ENCODE peak calls at places on chromosomes 7 and 10, in ten cellular contexts. Z is uterus, A is WTC11, U is nephron progenitor cell, D is endothelial cell, O is foreskin fibroblast, J is Peyer's patch, T is RWPE1, K is progenitor cell of endocrine pancreas, V is Panc1. W is an unnamed sample.

GRCh38 chr7:140093375-140093774 is 30.6 kb upstream of the PARP12 start:
- DNase-seq in T (no peak), J (no peak), K (no peak), D (no peak), A (no peak), V (no peak), U (no peak), Z (no peak), O (no peak), W (no peak)

GRCh38 chr10:62248465-62248864 is 20.2 kb downstream of the RTKN2 start:
- DNase-seq in V (no peak), A (no peak), T (no peak), U (no peak), K (no peak), D (no peak), J (no peak), O (no peak), Z (no peak), W (no peak)

GRCh38 chr7:107486041-107486440 is 16.2 kb downstream of the GPR22 start:
- DNase-seq in T (no peak), J (no peak), V (no peak), U (no peak), A (no peak), O (no peak), K (no peak), D (no peak), Z (no peak), W (no peak)

GRCh38 chr10:25097669-25098411 is 77.0 kb upstream of the GPR158 start:
- DNase-seq in K (no peak), U (no peak), V (no peak), A (no peak), O (no peak), D (no peak), Z (no peak), T (no peak), J (no peak), W (no peak)

GRCh38 chr7:139043823-139044812 is 8.3 kb upstream of the ZC3HAV1L start:
- DNase-seq in V (no peak), D (no peak), O (no peak), J (peak), K (no peak), Z (no peak), T (no peak), A (no peak), U (no peak), W (peak)

GRCh38 chr7:105642264-105642663 is 61.0 kb upstream of the EFCAB10 start:
- DNase-seq in A (no peak), V (no peak), K (no peak), O (no peak), D (no peak), T (no peak), U (no peak), J (no peak), Z (no peak), W (no peak)

GRCh38 chr10:10824611-10825148 is 193.0 kb upstream of the CELF2 start:
- DNase-seq in K (no peak), U (no peak), D (no peak), Z (peak), T (no peak), J (no peak), V (no peak), A (no peak), O (peak), W (no peak)

GRCh38 chr7:65722361-65722792 is 150.5 kb upstream of the VKORC1L1 start:
- DNase-seq in T (peak), Z (peak), V (peak), J (peak), O (peak), D (peak), A (peak), K (peak), U (peak), W (peak)

GRCh38 chr10:24802378-24802777 is 78.7 kb upstream of the ARHGAP21 start:
- DNase-seq in T (no peak), D (no peak), K (no peak), V (no peak), O (no peak), J (no peak), Z (no peak), A (no peak), U (no peak), W (no peak)

GRCh38 chr7:134530460-134530859 is 3.1 kb downstream of the AKR1B10 start:
- DNase-seq in T (no peak), V (no peak), D (no peak), A (no peak), U (no peak), Z (no peak), K (no peak), O (no peak), J (no peak), W (no peak)

GRCh38 chr10:107409517-107409916 is 245.0 kb upstream of the SORCS1 start:
- DNase-seq in V (no peak), T (peak), O (peak), A (peak), U (no peak), K (no peak), J (no peak), Z (no peak), D (peak), W (no peak)

GRCh38 chr7:27745064-27745583 is 5.2 kb downstream of the TAX1BP1 start:
- DNase-seq in Z (no peak), T (peak), A (no peak), V (peak), U (peak), D (peak), O (peak), K (no peak), J (no peak), W (no peak)

DNA sequence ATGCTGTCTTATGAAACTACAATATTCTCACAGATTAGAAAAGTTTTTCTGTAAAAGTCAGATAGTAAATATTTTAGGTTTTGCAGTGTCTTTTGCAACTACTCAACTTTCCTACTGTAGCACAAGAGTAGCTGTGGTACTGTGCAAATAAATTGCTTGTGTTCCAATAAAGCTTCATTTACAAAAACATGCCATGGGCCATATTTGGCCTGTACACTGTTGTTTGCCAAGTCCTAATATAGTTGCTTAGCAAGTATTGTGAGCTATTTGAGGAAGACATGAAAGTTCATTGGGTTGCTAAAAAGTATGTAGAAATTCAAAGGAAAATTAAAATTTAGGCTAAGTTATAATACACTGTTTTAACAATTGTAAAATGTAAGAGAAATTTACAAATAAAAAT is 80.0 kb downstream of the TFPI2 start:
- DNase-seq in D (no peak), K (no peak), A (no peak), U (no peak), V (no peak), O (no peak), J (no peak), T (no peak), Z (no peak), W (no peak)
- TF ChIP-seq CTCF in D (no peak), K (no peak), A (no peak), U (no peak), V (no peak), O (no peak), J (no peak), T (no peak), Z (no peak), W (no peak)

GRCh38 chr10:131900350-131901152 is at the start of gene PPP2R2D:
- DNase-seq in T (peak), D (peak), V (peak), A (peak), O (peak), K (peak), J (peak), U (peak), Z (peak), W (peak)

GRCh38 chr10:131901181-131901829 is 497 bp downstream of the PPP2R2D start:
- DNase-seq in A (peak), D (peak), V (no peak), J (peak), T (no peak), Z (peak), U (peak), K (peak), O (no peak), W (peak)

GRCh38 chr10:131899116-131899690 is 1.6 kb upstream of the PPP2R2D start:
- DNase-seq in T (no peak), K (no peak), J (no peak), O (no peak), V (no peak), U (no peak), Z (no peak), D (no peak), A (no peak), W (no peak)

GRCh38 chr10:131898713-131899112 is 2.1 kb upstream of the PPP2R2D start:
- DNase-seq in O (no peak), J (no peak), D (no peak), V (no peak), A (no peak), U (no peak), K (no peak), Z (no peak), T (no peak), W (no peak)

DNA sequence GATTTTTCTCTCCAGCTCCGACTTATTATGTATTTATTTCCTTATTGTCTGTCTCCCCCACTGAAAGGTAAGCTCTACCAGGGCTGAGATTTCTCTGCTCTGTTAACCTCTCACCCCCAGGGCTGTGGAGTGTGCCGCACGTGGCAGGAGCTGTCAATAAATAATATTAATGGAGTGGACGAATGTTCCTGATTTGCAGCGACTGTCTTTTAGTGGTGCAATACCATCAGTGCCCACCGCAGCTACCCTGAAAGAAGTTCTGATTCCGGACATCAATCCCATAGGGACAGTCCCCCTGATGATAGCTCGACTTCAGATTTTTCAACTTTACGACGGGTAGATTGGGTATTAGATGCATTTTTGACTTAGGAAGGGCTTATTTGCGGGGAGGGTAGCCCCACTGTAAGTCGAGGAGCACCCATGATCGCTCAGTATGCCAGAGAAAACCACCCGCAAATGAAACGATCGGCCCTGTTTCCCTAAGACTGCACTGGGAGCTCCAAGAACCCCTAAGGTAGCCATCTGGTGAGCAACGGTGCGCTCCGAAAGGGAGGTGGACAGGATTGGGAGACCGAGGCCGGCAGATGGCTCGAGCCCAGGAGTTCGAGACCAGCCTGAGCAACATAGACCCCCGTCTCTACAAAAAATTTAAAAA is 986 bp upstream of the PPP2R2D start:
- DNase-seq in U (peak), K (no peak), J (no peak), D (peak), T (no peak), O (no peak), Z (no peak), V (no peak), A (no peak), W (peak)
- TF ChIP-seq CTCF in U (peak), K (peak), J (no peak), D (no peak), T (no peak), O (no peak), Z (no peak), V (no peak), A (no peak), W (peak)

GRCh38 chr10:104122273-104123107 is 519 bp downstream of the SFR1 start:
- DNase-seq in K (no peak), V (no peak), A (no peak), O (no peak), D (no peak), T (no peak), Z (no peak), J (no peak), U (no peak), W (peak)

GRCh38 chr10:104128214-104128613 is 6.2 kb downstream of the SFR1 start:
- DNase-seq in O (no peak), Z (no peak), U (no peak), T (no peak), A (no peak), D (no peak), K (no peak), V (no peak), J (no peak), W (no peak)

GRCh38 chr10:104123397-104123796 is 1.4 kb downstream of the SFR1 start:
- DNase-seq in V (no peak), O (no peak), J (no peak), T (no peak), A (no peak), D (no peak), K (no peak), U (no peak), Z (no peak), W (no peak)

GRCh38 chr10:104130041-104130440 is 8.1 kb downstream of the SFR1 start:
- DNase-seq in D (no peak), U (no peak), Z (no peak), A (no peak), K (no peak), V (no peak), O (no peak), J (no peak), T (no peak), W (no peak)

GRCh38 chr10:104127411-104127810 is 5.4 kb downstream of the SFR1 start:
- DNase-seq in Z (no peak), O (no peak), U (peak), V (no peak), T (peak), J (no peak), A (peak), D (no peak), K (no peak), W (peak)
- TF ChIP-seq CTCF in Z (no peak), O (no peak), U (peak), V (peak), T (peak), J (no peak), A (no peak), D (peak), K (peak), W (peak)

GRCh38 chr10:88866454-88866853 is 13.6 kb upstream of the STAMBPL1 start:
- DNase-seq in V (no peak), U (no peak), O (no peak), T (no peak), D (no peak), A (no peak), J (no peak), Z (no peak), K (no peak), W (no peak)

GRCh38 chr10:88870101-88870500 is 9.9 kb upstream of the STAMBPL1 start:
- DNase-seq in T (no peak), A (no peak), J (no peak), V (no peak), K (no peak), D (no peak), U (no peak), O (no peak), Z (no peak), W (no peak)

DNA sequence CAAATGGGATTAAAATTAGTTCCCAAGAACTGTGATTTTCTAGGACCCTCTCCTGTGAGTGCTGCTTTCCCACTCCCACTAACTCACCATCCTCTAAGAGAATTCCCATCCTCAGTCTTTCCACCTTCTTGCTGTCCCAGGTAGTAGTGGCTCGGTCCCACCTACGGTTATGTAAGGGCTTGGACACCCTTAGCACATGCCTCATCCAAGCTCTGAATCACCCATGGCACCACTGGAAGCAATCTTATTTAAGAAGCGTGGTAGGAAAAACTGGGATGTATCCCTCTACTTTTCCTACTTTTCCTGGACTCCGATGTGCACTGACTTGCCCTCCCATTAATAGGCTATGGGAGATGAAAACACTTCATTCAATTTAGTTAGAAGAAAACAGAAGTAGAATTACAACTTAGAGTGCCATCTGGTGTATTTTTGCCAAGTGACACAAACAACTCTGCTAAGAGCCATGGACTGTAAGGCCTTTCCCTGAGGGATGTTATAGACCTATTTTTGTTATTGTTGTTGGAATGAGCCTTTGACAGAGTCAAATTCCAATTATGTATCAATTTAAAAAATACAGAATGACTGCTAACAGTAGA is 13.7 kb upstream of the ANKRD22 start:
- DNase-seq in A (no peak), K (no peak), T (peak), D (no peak), V (no peak), Z (no peak), O (no peak), J (no peak), U (no peak), W (no peak)
- TF ChIP-seq CTCF in A (no peak), K (no peak), T (no peak), D (no peak), V (peak), Z (no peak), O (no peak), J (peak), U (no peak), W (no peak)

GRCh38 chr7:115352375-115352774 is 430.5 kb downstream of the MDFIC start:
- DNase-seq in O (peak), T (peak), U (no peak), D (no peak), Z (no peak), A (no peak), V (no peak), K (no peak), J (no peak), W (no peak)
- TF ChIP-seq CTCF in O (no peak), T (no peak), U (no peak), D (no peak), Z (no peak), A (no peak), V (no peak), K (no peak), J (no peak), W (no peak)

DNA sequence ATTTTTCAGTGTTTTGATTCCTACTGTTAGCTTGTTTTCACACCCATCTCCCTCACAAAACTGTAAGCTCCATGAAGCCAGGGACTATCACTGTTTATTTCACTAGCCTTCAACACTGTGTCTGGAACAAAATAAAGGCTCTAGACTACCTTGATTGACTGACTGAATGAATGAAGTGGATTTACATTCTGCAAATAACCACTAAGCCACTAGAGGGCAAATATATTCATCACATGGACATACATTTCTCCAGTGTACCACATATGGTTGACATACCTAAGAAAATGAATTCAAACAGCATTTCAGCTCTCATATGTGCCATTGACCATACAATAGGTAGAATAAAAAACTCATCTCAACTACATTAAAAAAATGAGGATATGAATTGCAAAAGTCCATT is 185.9 kb downstream of the RAB11FIP2 start:
- DNase-seq in Z (no peak), V (peak), J (no peak), U (no peak), T (peak), K (no peak), A (no peak), O (peak), D (no peak), W (no peak)
- TF ChIP-seq CTCF in Z (no peak), V (peak), J (peak), U (peak), T (peak), K (peak), A (peak), O (peak), D (peak), W (peak)